ENCODE peak calls at places on chromosomes 5 and 9, in six cellular contexts. One of them, this sample, is unnamed.

GRCh38 chr5:97534166-97534565 is 351.1 kb upstream of the RIOK2 start:
- DNase-seq in stimulated activated CD4-positive, alpha-beta T cell treated with anti-CD3 and anti-CD28 coated beads, Interleukin-12 subunit alpha, Interleukin-12 subunit beta, amount 100 ng/mL, for 4 hours: no peak
- DNase-seq in islet precursor cell: peak; percentile 61
- DNase-seq in Caco-2: peak; percentile 47
- DNase-seq in stromal cell of bone marrow: peak; percentile 90
- DNase-seq in midbrain: peak; percentile 35
- DNase-seq in this sample: peak; percentile 89

GRCh38 chr9:87885484-87886189 is 3.0 kb downstream of the SPATA31E1 start:
- DNase-seq in midbrain: no peak
- DNase-seq in islet precursor cell: peak; percentile 43
- DNase-seq in stimulated activated CD4-positive, alpha-beta T cell treated with anti-CD3 and anti-CD28 coated beads, Interleukin-12 subunit alpha, Interleukin-12 subunit beta, amount 100 ng/mL, for 4 hours: no peak
- DNase-seq in Caco-2: no peak
- DNase-seq in stromal cell of bone marrow: no peak
- DNase-seq in this sample: no peak

GRCh38 chr5:40165789-40166728 is 513.7 kb upstream of the PTGER4 start:
- DNase-seq in stromal cell of bone marrow: no peak
- DNase-seq in midbrain: no peak
- DNase-seq in Caco-2: no peak
- DNase-seq in stimulated activated CD4-positive, alpha-beta T cell treated with anti-CD3 and anti-CD28 coated beads, Interleukin-12 subunit alpha, Interleukin-12 subunit beta, amount 100 ng/mL, for 4 hours: no peak
- DNase-seq in islet precursor cell: no peak
- DNase-seq in this sample: no peak

GRCh38 chr5:90201923-90202322 is 207.6 kb downstream of the CETN3 start:
- DNase-seq in midbrain: no peak
- DNase-seq in stromal cell of bone marrow: peak; percentile 54
- DNase-seq in islet precursor cell: no peak
- DNase-seq in Caco-2: no peak
- DNase-seq in stimulated activated CD4-positive, alpha-beta T cell treated with anti-CD3 and anti-CD28 coated beads, Interleukin-12 subunit alpha, Interleukin-12 subunit beta, amount 100 ng/mL, for 4 hours: no peak
- DNase-seq in this sample: no peak

GRCh38 chr9:137140151-137141012 is 1.4 kb downstream of the GRIN1 start:
- DNase-seq in stromal cell of bone marrow: no peak
- DNase-seq in stimulated activated CD4-positive, alpha-beta T cell treated with anti-CD3 and anti-CD28 coated beads, Interleukin-12 subunit alpha, Interleukin-12 subunit beta, amount 100 ng/mL, for 4 hours: no peak
- DNase-seq in midbrain: no peak
- DNase-seq in Caco-2: no peak
- DNase-seq in islet precursor cell: no peak
- DNase-seq in this sample: no peak

GRCh38 chr5:149453618-149454415 is 74.7 kb upstream of the IL17B start:
- DNase-seq in midbrain: no peak
- DNase-seq in stimulated activated CD4-positive, alpha-beta T cell treated with anti-CD3 and anti-CD28 coated beads, Interleukin-12 subunit alpha, Interleukin-12 subunit beta, amount 100 ng/mL, for 4 hours: no peak
- DNase-seq in Caco-2: peak; percentile 71
- DNase-seq in islet precursor cell: peak; percentile 49
- DNase-seq in stromal cell of bone marrow: no peak
- DNase-seq in this sample: no peak

GRCh38 chr9:137656416-137656815 is 37.6 kb downstream of the EHMT1 start:
- DNase-seq in islet precursor cell: no peak
- DNase-seq in stromal cell of bone marrow: no peak
- DNase-seq in stimulated activated CD4-positive, alpha-beta T cell treated with anti-CD3 and anti-CD28 coated beads, Interleukin-12 subunit alpha, Interleukin-12 subunit beta, amount 100 ng/mL, for 4 hours: no peak
- DNase-seq in midbrain: no peak
- DNase-seq in Caco-2: no peak
- DNase-seq in this sample: no peak

GRCh38 chr5:150131978-150132694 is 23.5 kb downstream of the PDGFRB start:
- DNase-seq in stimulated activated CD4-positive, alpha-beta T cell treated with anti-CD3 and anti-CD28 coated beads, Interleukin-12 subunit alpha, Interleukin-12 subunit beta, amount 100 ng/mL, for 4 hours: no peak
- DNase-seq in midbrain: no peak
- DNase-seq in islet precursor cell: no peak
- DNase-seq in Caco-2: no peak
- DNase-seq in stromal cell of bone marrow: no peak
- DNase-seq in this sample: no peak

GRCh38 chr9:114314256-114314867 is 8.5 kb upstream of the ORM1 start:
- DNase-seq in stimulated activated CD4-positive, alpha-beta T cell treated with anti-CD3 and anti-CD28 coated beads, Interleukin-12 subunit alpha, Interleukin-12 subunit beta, amount 100 ng/mL, for 4 hours: no peak
- DNase-seq in Caco-2: peak; percentile 9
- DNase-seq in midbrain: no peak
- DNase-seq in stromal cell of bone marrow: no peak
- DNase-seq in islet precursor cell: peak; percentile 32
- DNase-seq in this sample: no peak

GRCh38 chr9:98097836-98098235 is 21.2 kb downstream of the TRIM14 start:
- DNase-seq in Caco-2: no peak
- DNase-seq in midbrain: no peak
- DNase-seq in stimulated activated CD4-positive, alpha-beta T cell treated with anti-CD3 and anti-CD28 coated beads, Interleukin-12 subunit alpha, Interleukin-12 subunit beta, amount 100 ng/mL, for 4 hours: peak; percentile 36
- DNase-seq in islet precursor cell: no peak
- DNase-seq in stromal cell of bone marrow: no peak
- DNase-seq in this sample: no peak

GRCh38 chr5:175790796-175791195 is 80.6 kb upstream of the CPLX2 start:
- DNase-seq in Caco-2: no peak
- DNase-seq in islet precursor cell: no peak
- DNase-seq in midbrain: no peak
- DNase-seq in stimulated activated CD4-positive, alpha-beta T cell treated with anti-CD3 and anti-CD28 coated beads, Interleukin-12 subunit alpha, Interleukin-12 subunit beta, amount 100 ng/mL, for 4 hours: no peak
- DNase-seq in stromal cell of bone marrow: no peak
- DNase-seq in this sample: no peak

This sample was measured in AG09309.